ENCODE peak calls at places on chromosomes 7 and 10, in eight cellular contexts. B is mesenchymal stem cell; V is germinal center; E is skeletal muscle cell; P is dorsolateral prefrontal cortex; N is stimulated activated CD4-positive, alpha-beta T cell treated with anti-CD3 and anti-CD28 coated beads, Interleukin-1b, Interleukin-23, amount 100 ng/mL, for 24 hours; G is omental fat pad; D is memory B cell. F is an unnamed sample.
A peak's percentile ranks its signal among the peaks of the same experiment; 100 is the strongest.

GRCh38 chr10:127964644-127965043 is 57.7 kb downstream of the PTPRE start:
- DNase-seq in B (no peak), G (no peak), E (no peak), P (no peak), N (no peak), D (no peak), V (no peak), F (no peak)

GRCh38 chr7:116193329-116194087 is 16.8 kb upstream of the TES start:
- DNase-seq in V (no peak), P (no peak), G (no peak), D (no peak), E (no peak), N (no peak), B (no peak), F (no peak)

GRCh38 chr7:2048006-2048405 is 184.7 kb downstream of the MAD1L1 start:
- DNase-seq in P (peak; percentile 22), D (no peak), G (no peak), B (no peak), V (no peak), N (no peak), E (no peak), F (no peak)

GRCh38 chr10:116490028-116490662 is 55.6 kb upstream of the PNLIP start:
- DNase-seq in G (no peak), N (no peak), B (peak; percentile 25), D (no peak), E (no peak), P (no peak), V (peak; percentile 12), F (no peak)

GRCh38 chr10:10605551-10606081 is 412.1 kb upstream of the CELF2 start:
- DNase-seq in E (peak; percentile 96), B (peak; percentile 35), D (no peak), N (no peak), V (no peak), G (no peak), P (no peak), F (peak; percentile 81)

GRCh38 chr7:114148779-114149178 is 230.0 kb upstream of the PPP1R3A start:
- DNase-seq in P (no peak), B (no peak), E (no peak), N (no peak), V (no peak), D (no peak), G (no peak), F (no peak)

GRCh38 chr10:86007171-86007570 is 359.4 kb downstream of the GRID1 start:
- DNase-seq in B (no peak), P (no peak), D (no peak), G (no peak), V (no peak), E (no peak), N (no peak), F (no peak)

GRCh38 chr7:116713918-116714317 is 41.9 kb downstream of the MET start:
- DNase-seq in G (no peak), P (no peak), N (no peak), E (peak; percentile 55), V (no peak), D (no peak), B (no peak), F (no peak)

GRCh38 chr7:41005381-41005901 is 697.4 kb downstream of the INHBA start:
- DNase-seq in D (no peak), N (no peak), P (no peak), B (peak; percentile 92), V (no peak), E (peak; percentile 73), G (no peak), F (no peak)

GRCh38 chr10:114042895-114043531 is 653 bp upstream of the ADRB1 start:
- DNase-seq in V (no peak), D (peak; percentile 22), P (peak; percentile 87), B (peak; percentile 55), G (no peak), E (no peak), N (no peak), F (no peak)

F was measured in ascending aorta.